ENCODE peak calls at places on chromosomes 3 and 15, in eight cellular contexts. One of them, this sample, is unnamed.
A peak's percentile ranks its signal among the peaks of the same experiment; 100 is the strongest.

GRCh38 chr3:143644370-143645089 is 203.7 kb downstream of the SLC9A9 start:
- DNase-seq in CD4-positive, CD25-positive, alpha-beta regulatory T cell: no peak
- DNase-seq in MM.1S: peak; percentile 14
- DNase-seq in CD4-positive, alpha-beta T cell: no peak
- DNase-seq in naive thymus-derived CD4-positive, alpha-beta T cell: peak; percentile 24
- DNase-seq in testis: peak; percentile 72
- DNase-seq in AG04450: peak; percentile 10
- DNase-seq in GM23338: peak; percentile 85
- DNase-seq in this sample: peak; percentile 66

GRCh38 chr15:38129531-38130199 is 123.0 kb upstream of the SPRED1 start:
- DNase-seq in CD4-positive, CD25-positive, alpha-beta regulatory T cell: no peak
- DNase-seq in MM.1S: peak; percentile 44
- DNase-seq in CD4-positive, alpha-beta T cell: no peak
- DNase-seq in naive thymus-derived CD4-positive, alpha-beta T cell: no peak
- DNase-seq in testis: peak; percentile 80
- DNase-seq in AG04450: peak; percentile 98
- DNase-seq in GM23338: no peak
- DNase-seq in this sample: peak; percentile 88

GRCh38 chr3:67685499-67685898 is 31.1 kb upstream of the SUCLG2 start:
- DNase-seq in CD4-positive, CD25-positive, alpha-beta regulatory T cell: no peak
- DNase-seq in MM.1S: peak; percentile 87
- DNase-seq in CD4-positive, alpha-beta T cell: no peak
- DNase-seq in naive thymus-derived CD4-positive, alpha-beta T cell: peak; percentile 29
- DNase-seq in testis: no peak
- DNase-seq in AG04450: no peak
- DNase-seq in GM23338: no peak
- DNase-seq in this sample: no peak

GRCh38 chr3:24763421-24763820 is 268.8 kb upstream of the THRB start:
- DNase-seq in CD4-positive, CD25-positive, alpha-beta regulatory T cell: no peak
- DNase-seq in MM.1S: no peak
- DNase-seq in CD4-positive, alpha-beta T cell: no peak
- DNase-seq in naive thymus-derived CD4-positive, alpha-beta T cell: no peak
- DNase-seq in testis: no peak
- DNase-seq in AG04450: no peak
- DNase-seq in GM23338: no peak
- DNase-seq in this sample: peak; percentile 39

GRCh38 chr3:170689218-170689874 is 103.5 kb upstream of the SLC7A14 start:
- DNase-seq in CD4-positive, CD25-positive, alpha-beta regulatory T cell: no peak
- DNase-seq in MM.1S: no peak
- DNase-seq in CD4-positive, alpha-beta T cell: no peak
- DNase-seq in naive thymus-derived CD4-positive, alpha-beta T cell: no peak
- DNase-seq in testis: no peak
- DNase-seq in AG04450: peak; percentile 68
- DNase-seq in GM23338: peak; percentile 83
- DNase-seq in this sample: peak; percentile 100

GRCh38 chr15:52078197-52078875 is 34.2 kb downstream of the BCL2L10 start:
- DNase-seq in CD4-positive, CD25-positive, alpha-beta regulatory T cell: no peak
- DNase-seq in MM.1S: no peak
- DNase-seq in CD4-positive, alpha-beta T cell: no peak
- DNase-seq in naive thymus-derived CD4-positive, alpha-beta T cell: no peak
- DNase-seq in testis: no peak
- DNase-seq in AG04450: no peak
- DNase-seq in GM23338: no peak
- DNase-seq in this sample: no peak

GRCh38 chr3:132160218-132160617 is 125.4 kb upstream of the CPNE4 start:
- DNase-seq in CD4-positive, CD25-positive, alpha-beta regulatory T cell: no peak
- DNase-seq in MM.1S: no peak
- DNase-seq in CD4-positive, alpha-beta T cell: no peak
- DNase-seq in naive thymus-derived CD4-positive, alpha-beta T cell: no peak
- DNase-seq in testis: no peak
- DNase-seq in AG04450: no peak
- DNase-seq in GM23338: peak; percentile 7
- DNase-seq in this sample: no peak

GRCh38 chr3:187678869-187679268 is 8.7 kb upstream of the SST start:
- DNase-seq in CD4-positive, CD25-positive, alpha-beta regulatory T cell: no peak
- DNase-seq in MM.1S: peak; percentile 73
- DNase-seq in CD4-positive, alpha-beta T cell: no peak
- DNase-seq in naive thymus-derived CD4-positive, alpha-beta T cell: peak; percentile 6
- DNase-seq in testis: peak; percentile 81
- DNase-seq in AG04450: peak; percentile 23
- DNase-seq in GM23338: peak; percentile 89
- DNase-seq in this sample: no peak

GRCh38 chr3:194223951-194224350 is 88.0 kb downstream of the HES1 start:
- DNase-seq in CD4-positive, CD25-positive, alpha-beta regulatory T cell: no peak
- DNase-seq in MM.1S: no peak
- DNase-seq in CD4-positive, alpha-beta T cell: no peak
- DNase-seq in naive thymus-derived CD4-positive, alpha-beta T cell: no peak
- DNase-seq in testis: no peak
- DNase-seq in AG04450: no peak
- DNase-seq in GM23338: no peak
- DNase-seq in this sample: no peak

GRCh38 chr3:99697250-99697649 is 58.9 kb downstream of the COL8A1 start:
- DNase-seq in CD4-positive, CD25-positive, alpha-beta regulatory T cell: no peak
- DNase-seq in MM.1S: no peak
- DNase-seq in CD4-positive, alpha-beta T cell: no peak
- DNase-seq in naive thymus-derived CD4-positive, alpha-beta T cell: no peak
- DNase-seq in testis: no peak
- DNase-seq in AG04450: no peak
- DNase-seq in GM23338: no peak
- DNase-seq in this sample: no peak

GRCh38 chr15:81504170-81504905 is 130.3 kb upstream of the TMC3 start:
- DNase-seq in CD4-positive, CD25-positive, alpha-beta regulatory T cell: no peak
- DNase-seq in MM.1S: no peak
- DNase-seq in CD4-positive, alpha-beta T cell: no peak
- DNase-seq in naive thymus-derived CD4-positive, alpha-beta T cell: no peak
- DNase-seq in testis: no peak
- DNase-seq in AG04450: no peak
- DNase-seq in GM23338: no peak
- DNase-seq in this sample: peak; percentile 52

GRCh38 chr3:178500631-178501030 is 35.6 kb upstream of the KCNMB2 start:
- DNase-seq in CD4-positive, CD25-positive, alpha-beta regulatory T cell: no peak
- DNase-seq in MM.1S: no peak
- DNase-seq in CD4-positive, alpha-beta T cell: no peak
- DNase-seq in naive thymus-derived CD4-positive, alpha-beta T cell: no peak
- DNase-seq in testis: no peak
- DNase-seq in AG04450: no peak
- DNase-seq in GM23338: no peak
- DNase-seq in this sample: no peak

GRCh38 chr15:37106490-37107001 is 6.2 kb upstream of the MEIS2 start:
- DNase-seq in CD4-positive, CD25-positive, alpha-beta regulatory T cell: no peak
- DNase-seq in MM.1S: peak; percentile 37
- DNase-seq in CD4-positive, alpha-beta T cell: no peak
- DNase-seq in naive thymus-derived CD4-positive, alpha-beta T cell: no peak
- DNase-seq in testis: peak; percentile 66
- DNase-seq in AG04450: no peak
- DNase-seq in GM23338: peak; percentile 90
- DNase-seq in this sample: no peak
- H3K27ac ChIP-seq in CD4-positive, CD25-positive, alpha-beta regulatory T cell: no peak overlapping the region
- H3K27ac ChIP-seq in MM.1S: no peak overlapping the region
- H3K27ac ChIP-seq in CD4-positive, alpha-beta T cell: no peak overlapping the region
- H3K27ac ChIP-seq in naive thymus-derived CD4-positive, alpha-beta T cell: no peak overlapping the region
- H3K27ac ChIP-seq in testis: no peak overlapping the region
- H3K27ac ChIP-seq in AG04450: no peak overlapping the region
- H3K27ac ChIP-seq in GM23338: no peak overlapping the region
- H3K27ac ChIP-seq in this sample: no peak overlapping the region

DNA sequence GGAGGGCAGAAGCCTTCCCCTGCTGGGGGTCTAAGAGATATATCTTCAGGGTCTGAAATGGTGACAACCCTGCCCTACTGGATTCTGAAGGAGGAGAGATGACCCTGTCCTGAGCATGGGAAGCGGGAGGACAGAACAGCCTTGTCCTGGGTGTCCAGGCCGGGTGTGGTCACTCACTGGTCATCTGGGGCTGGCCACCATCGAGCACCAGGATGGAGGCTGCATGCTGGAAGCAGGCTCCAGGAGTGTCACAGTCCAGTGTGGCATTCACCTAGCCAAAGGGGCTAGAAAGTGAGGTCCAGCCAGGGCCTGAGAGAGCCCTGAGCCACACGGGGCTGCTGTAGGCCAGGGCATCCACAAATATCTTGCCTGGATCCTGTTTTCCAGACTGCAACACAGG is 5.2 kb downstream of the CDHR4 start:
- DNase-seq in CD4-positive, CD25-positive, alpha-beta regulatory T cell: no peak
- DNase-seq in MM.1S: no peak
- DNase-seq in CD4-positive, alpha-beta T cell: no peak
- DNase-seq in naive thymus-derived CD4-positive, alpha-beta T cell: no peak
- DNase-seq in testis: no peak
- DNase-seq in AG04450: no peak
- DNase-seq in GM23338: no peak
- DNase-seq in this sample: no peak
- H3K27ac ChIP-seq in CD4-positive, CD25-positive, alpha-beta regulatory T cell: no peak overlapping the region
- H3K27ac ChIP-seq in MM.1S: no peak overlapping the region
- H3K27ac ChIP-seq in CD4-positive, alpha-beta T cell: no peak overlapping the region
- H3K27ac ChIP-seq in naive thymus-derived CD4-positive, alpha-beta T cell: no peak overlapping the region
- H3K27ac ChIP-seq in testis: no peak overlapping the region
- H3K27ac ChIP-seq in AG04450: no peak overlapping the region
- H3K27ac ChIP-seq in GM23338: no peak overlapping the region
- H3K27ac ChIP-seq in this sample: no peak overlapping the region

DNA sequence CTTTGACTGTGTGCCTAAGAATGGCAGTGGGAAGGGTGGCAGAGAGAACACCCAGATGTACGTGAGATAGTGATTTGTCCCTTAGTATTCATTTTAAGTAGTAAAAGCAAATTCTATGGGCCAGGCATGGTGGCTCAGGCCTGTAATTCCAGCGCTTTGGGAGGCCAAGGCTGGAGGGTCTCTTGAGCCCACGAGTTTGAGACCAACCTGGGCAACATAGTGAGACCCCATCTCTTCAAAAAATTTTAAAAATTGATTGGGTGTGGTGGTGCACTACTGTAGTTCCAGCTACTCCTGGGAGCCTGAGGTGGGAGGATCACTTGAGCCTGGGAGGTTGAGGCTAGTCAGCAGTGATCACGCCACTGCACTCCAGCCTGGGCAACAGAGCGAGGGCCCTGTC is 171.4 kb downstream of the TCF12 start:
- DNase-seq in CD4-positive, CD25-positive, alpha-beta regulatory T cell: no peak
- DNase-seq in MM.1S: no peak
- DNase-seq in CD4-positive, alpha-beta T cell: no peak
- DNase-seq in naive thymus-derived CD4-positive, alpha-beta T cell: no peak
- DNase-seq in testis: no peak
- DNase-seq in AG04450: no peak
- DNase-seq in GM23338: no peak
- DNase-seq in this sample: no peak
- H3K27ac ChIP-seq in CD4-positive, CD25-positive, alpha-beta regulatory T cell: no peak overlapping the region
- H3K27ac ChIP-seq in MM.1S: no peak overlapping the region
- H3K27ac ChIP-seq in CD4-positive, alpha-beta T cell: no peak overlapping the region
- H3K27ac ChIP-seq in naive thymus-derived CD4-positive, alpha-beta T cell: no peak overlapping the region
- H3K27ac ChIP-seq in testis: no peak overlapping the region
- H3K27ac ChIP-seq in AG04450: no peak overlapping the region
- H3K27ac ChIP-seq in GM23338: no peak overlapping the region
- H3K27ac ChIP-seq in this sample: no peak overlapping the region

DNA sequence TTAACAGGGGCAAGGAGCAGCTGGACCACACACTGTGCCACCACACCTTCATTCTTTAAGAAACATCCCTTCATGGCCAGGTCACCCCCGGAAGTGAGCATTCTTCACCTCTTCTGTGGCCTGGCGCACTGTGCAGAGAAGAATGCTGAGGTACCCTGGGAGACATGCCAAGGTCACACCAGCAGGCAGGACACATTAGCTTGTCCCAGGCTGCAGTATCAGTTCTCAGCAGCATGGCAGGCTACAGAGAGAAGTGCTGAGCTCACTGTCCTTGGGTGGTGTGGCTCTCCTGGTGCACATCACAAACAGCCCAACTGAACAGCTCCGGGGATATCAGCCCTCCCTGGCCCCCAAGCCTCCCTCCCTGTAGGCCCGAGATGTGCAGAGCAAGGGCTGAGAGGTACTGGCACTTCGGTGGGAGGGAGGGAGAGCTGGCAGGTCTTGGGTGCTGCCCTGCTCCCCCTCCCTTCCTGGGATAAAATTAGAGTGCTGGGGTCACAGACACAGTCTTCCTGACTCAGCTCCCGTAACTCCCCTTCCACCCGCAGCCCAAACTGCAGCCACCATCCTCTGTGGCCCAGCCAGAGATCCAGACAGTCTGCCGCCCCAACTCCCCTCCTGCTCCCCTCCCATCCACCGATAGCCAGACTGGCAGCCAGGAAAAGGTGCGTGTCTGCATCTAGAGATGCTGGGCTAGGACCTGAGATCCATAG is 13.4 kb downstream of the SEMA7A start:
- DNase-seq in CD4-positive, CD25-positive, alpha-beta regulatory T cell: no peak
- DNase-seq in MM.1S: peak; percentile 33
- DNase-seq in CD4-positive, alpha-beta T cell: no peak
- DNase-seq in naive thymus-derived CD4-positive, alpha-beta T cell: no peak
- DNase-seq in testis: peak; percentile 85
- DNase-seq in AG04450: no peak
- DNase-seq in GM23338: no peak
- DNase-seq in this sample: no peak
- H3K27ac ChIP-seq in CD4-positive, CD25-positive, alpha-beta regulatory T cell: no peak overlapping the region
- H3K27ac ChIP-seq in MM.1S: no peak overlapping the region
- H3K27ac ChIP-seq in CD4-positive, alpha-beta T cell: no peak overlapping the region
- H3K27ac ChIP-seq in naive thymus-derived CD4-positive, alpha-beta T cell: no peak overlapping the region
- H3K27ac ChIP-seq in testis: peak overlapping the region; percentile 76
- H3K27ac ChIP-seq in AG04450: peak overlapping the region; percentile 47
- H3K27ac ChIP-seq in GM23338: peak overlapping the region; percentile 19
- H3K27ac ChIP-seq in this sample: no peak overlapping the region

DNA sequence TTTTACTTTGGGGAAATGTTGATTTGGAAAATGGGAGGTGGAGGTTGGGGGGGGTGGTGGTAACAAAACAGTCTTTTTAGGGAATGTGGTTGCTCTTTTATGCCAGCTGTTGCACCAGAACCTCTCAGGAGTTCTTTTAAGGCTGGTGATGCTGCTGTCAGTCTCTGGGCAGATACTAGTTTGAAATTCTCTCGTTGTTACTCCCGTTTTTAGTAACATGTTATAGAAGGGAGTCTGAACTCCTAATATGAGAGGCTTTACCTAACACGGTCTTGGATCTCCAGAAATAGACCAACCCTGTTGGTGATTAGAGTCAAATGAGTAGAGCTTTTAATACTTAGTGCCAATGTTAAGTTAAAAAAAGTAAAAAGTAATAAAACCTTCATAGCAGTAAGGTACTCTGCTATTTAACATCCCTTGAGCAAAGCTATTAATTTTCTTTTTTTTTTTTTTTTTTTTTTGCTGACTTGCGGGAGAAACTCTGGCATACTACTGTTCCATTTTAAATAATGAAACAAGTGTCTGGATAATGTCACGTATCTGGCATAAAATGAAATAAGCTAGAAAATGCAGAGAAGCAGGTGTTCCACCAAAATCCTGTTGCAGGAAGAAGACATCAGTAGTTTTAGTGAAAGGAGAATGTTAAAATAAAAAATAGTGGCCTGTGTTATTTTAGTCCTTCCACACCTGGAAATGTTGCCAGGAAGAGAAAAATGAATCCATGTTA is 156.7 kb downstream of the CACNA1D start:
- DNase-seq in CD4-positive, CD25-positive, alpha-beta regulatory T cell: no peak
- DNase-seq in MM.1S: no peak
- DNase-seq in CD4-positive, alpha-beta T cell: no peak
- DNase-seq in naive thymus-derived CD4-positive, alpha-beta T cell: no peak
- DNase-seq in testis: no peak
- DNase-seq in AG04450: no peak
- DNase-seq in GM23338: no peak
- DNase-seq in this sample: no peak
- H3K27ac ChIP-seq in CD4-positive, CD25-positive, alpha-beta regulatory T cell: no peak overlapping the region
- H3K27ac ChIP-seq in MM.1S: no peak overlapping the region
- H3K27ac ChIP-seq in CD4-positive, alpha-beta T cell: no peak overlapping the region
- H3K27ac ChIP-seq in naive thymus-derived CD4-positive, alpha-beta T cell: no peak overlapping the region
- H3K27ac ChIP-seq in testis: no peak overlapping the region
- H3K27ac ChIP-seq in AG04450: no peak overlapping the region
- H3K27ac ChIP-seq in GM23338: no peak overlapping the region
- H3K27ac ChIP-seq in this sample: no peak overlapping the region

This sample was measured in foreskin keratinocyte.